ENCODE peak calls at places on chromosomes 11 and 22, in six cellular contexts. One of them, this sample, is unnamed.

GRCh38 chr11:61791737-61792309 is 576 bp downstream of the TMEM258 start:
- DNase-seq in CD4-positive, alpha-beta T cell: no peak
- DNase-seq in body of pancreas: peak
- DNase-seq in neural progenitor cell: peak
- DNase-seq in RWPE1: peak
- DNase-seq in naive thymus-derived CD4-positive, alpha-beta T cell: no peak
- DNase-seq in this sample: no peak

GRCh38 chr11:123438191-123438627 is 8.1 kb downstream of the GRAMD1B start:
- DNase-seq in CD4-positive, alpha-beta T cell: no peak
- DNase-seq in naive thymus-derived CD4-positive, alpha-beta T cell: no peak
- DNase-seq in RWPE1: no peak
- DNase-seq in body of pancreas: no peak
- DNase-seq in neural progenitor cell: peak
- DNase-seq in this sample: no peak

GRCh38 chr22:28855355-28856094 is 27.8 kb upstream of the ZNRF3 start:
- DNase-seq in neural progenitor cell: peak
- DNase-seq in body of pancreas: peak
- DNase-seq in RWPE1: peak
- DNase-seq in naive thymus-derived CD4-positive, alpha-beta T cell: peak
- DNase-seq in CD4-positive, alpha-beta T cell: no peak
- DNase-seq in this sample: peak

GRCh38 chr11:1854949-1855885 is 2.3 kb downstream of the LSP1 start:
- DNase-seq in neural progenitor cell: no peak
- DNase-seq in naive thymus-derived CD4-positive, alpha-beta T cell: no peak
- DNase-seq in CD4-positive, alpha-beta T cell: no peak
- DNase-seq in RWPE1: no peak
- DNase-seq in body of pancreas: no peak
- DNase-seq in this sample: no peak

GRCh38 chr11:112656772-112657428 is 304.3 kb upstream of the NCAM1 start:
- DNase-seq in neural progenitor cell: no peak
- DNase-seq in CD4-positive, alpha-beta T cell: no peak
- DNase-seq in RWPE1: peak
- DNase-seq in naive thymus-derived CD4-positive, alpha-beta T cell: no peak
- DNase-seq in body of pancreas: no peak
- DNase-seq in this sample: no peak

GRCh38 chr11:31779268-31779879 is 31.7 kb downstream of the PAX6 start:
- DNase-seq in naive thymus-derived CD4-positive, alpha-beta T cell: no peak
- DNase-seq in RWPE1: peak
- DNase-seq in CD4-positive, alpha-beta T cell: no peak
- DNase-seq in neural progenitor cell: peak
- DNase-seq in body of pancreas: no peak
- DNase-seq in this sample: no peak

GRCh38 chr22:27185903-27186302 is 528.5 kb downstream of the MIAT start:
- DNase-seq in CD4-positive, alpha-beta T cell: no peak
- DNase-seq in RWPE1: no peak
- DNase-seq in body of pancreas: no peak
- DNase-seq in naive thymus-derived CD4-positive, alpha-beta T cell: no peak
- DNase-seq in neural progenitor cell: no peak
- DNase-seq in this sample: no peak

GRCh38 chr11:104061851-104062521 is 25.5 kb downstream of the DDI1 start:
- DNase-seq in neural progenitor cell: no peak
- DNase-seq in CD4-positive, alpha-beta T cell: no peak
- DNase-seq in naive thymus-derived CD4-positive, alpha-beta T cell: no peak
- DNase-seq in RWPE1: no peak
- DNase-seq in body of pancreas: no peak
- DNase-seq in this sample: no peak

GRCh38 chr11:23620617-23621016 is 760.3 kb upstream of the CCDC179 start:
- DNase-seq in neural progenitor cell: no peak
- DNase-seq in CD4-positive, alpha-beta T cell: no peak
- DNase-seq in naive thymus-derived CD4-positive, alpha-beta T cell: no peak
- DNase-seq in body of pancreas: no peak
- DNase-seq in RWPE1: no peak
- DNase-seq in this sample: no peak

GRCh38 chr11:613369-613968 is 2.3 kb downstream of the IRF7 start:
- DNase-seq in CD4-positive, alpha-beta T cell: peak
- DNase-seq in naive thymus-derived CD4-positive, alpha-beta T cell: peak
- DNase-seq in body of pancreas: peak
- DNase-seq in neural progenitor cell: peak
- DNase-seq in RWPE1: peak
- DNase-seq in this sample: peak
- H3K27ac ChIP-seq in CD4-positive, alpha-beta T cell: peak
- H3K27ac ChIP-seq in naive thymus-derived CD4-positive, alpha-beta T cell: peak
- H3K27ac ChIP-seq in body of pancreas: no peak
- H3K27ac ChIP-seq in neural progenitor cell: no peak
- H3K27ac ChIP-seq in RWPE1: peak
- H3K27ac ChIP-seq in this sample: peak

GRCh38 chr11:8709002-8709672 is 26.5 kb downstream of the RPL27A start:
- DNase-seq in body of pancreas: peak
- DNase-seq in RWPE1: no peak
- DNase-seq in neural progenitor cell: no peak
- DNase-seq in naive thymus-derived CD4-positive, alpha-beta T cell: no peak
- DNase-seq in CD4-positive, alpha-beta T cell: no peak
- DNase-seq in this sample: no peak
- H3K27ac ChIP-seq in body of pancreas: peak
- H3K27ac ChIP-seq in RWPE1: peak
- H3K27ac ChIP-seq in neural progenitor cell: peak
- H3K27ac ChIP-seq in naive thymus-derived CD4-positive, alpha-beta T cell: no peak
- H3K27ac ChIP-seq in CD4-positive, alpha-beta T cell: no peak
- H3K27ac ChIP-seq in this sample: no peak

DNA sequence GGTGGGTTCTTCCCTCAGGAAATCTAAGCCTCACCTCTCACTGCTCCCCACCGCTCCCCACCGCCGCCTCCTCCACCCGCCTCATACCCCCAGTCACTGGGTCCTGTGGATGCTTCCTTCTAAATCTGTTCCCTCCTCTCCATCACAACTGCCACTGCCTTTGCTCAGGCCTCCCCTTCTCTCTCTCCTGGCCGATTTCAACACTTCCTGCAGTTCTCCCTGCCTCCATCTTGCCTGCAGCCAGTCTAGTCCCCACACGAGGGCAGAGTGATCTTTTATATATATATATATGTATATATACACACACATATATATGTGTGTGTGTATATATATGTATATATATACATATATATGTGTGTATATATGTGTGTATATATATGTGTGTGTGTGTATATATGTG is 27.8 kb downstream of the CREB3L1 start:
- DNase-seq in naive thymus-derived CD4-positive, alpha-beta T cell: no peak
- DNase-seq in body of pancreas: no peak
- DNase-seq in RWPE1: no peak
- DNase-seq in neural progenitor cell: no peak
- DNase-seq in CD4-positive, alpha-beta T cell: no peak
- DNase-seq in this sample: no peak
- H3K27ac ChIP-seq in naive thymus-derived CD4-positive, alpha-beta T cell: no peak
- H3K27ac ChIP-seq in body of pancreas: no peak
- H3K27ac ChIP-seq in RWPE1: no peak
- H3K27ac ChIP-seq in neural progenitor cell: no peak
- H3K27ac ChIP-seq in CD4-positive, alpha-beta T cell: no peak
- H3K27ac ChIP-seq in this sample: no peak

GRCh38 chr22:35611200-35611890 is 5.8 kb downstream of the MB start:
- DNase-seq in neural progenitor cell: no peak
- DNase-seq in body of pancreas: no peak
- DNase-seq in CD4-positive, alpha-beta T cell: no peak
- DNase-seq in naive thymus-derived CD4-positive, alpha-beta T cell: no peak
- DNase-seq in RWPE1: no peak
- DNase-seq in this sample: no peak

GRCh38 chr22:35610741-35611140 is 6.4 kb downstream of the MB start:
- DNase-seq in naive thymus-derived CD4-positive, alpha-beta T cell: no peak
- DNase-seq in neural progenitor cell: no peak
- DNase-seq in body of pancreas: no peak
- DNase-seq in RWPE1: no peak
- DNase-seq in CD4-positive, alpha-beta T cell: no peak
- DNase-seq in this sample: no peak

GRCh38 chr22:35608088-35608487 is 9.0 kb downstream of the MB start:
- DNase-seq in neural progenitor cell: no peak
- DNase-seq in body of pancreas: no peak
- DNase-seq in CD4-positive, alpha-beta T cell: no peak
- DNase-seq in naive thymus-derived CD4-positive, alpha-beta T cell: no peak
- DNase-seq in RWPE1: no peak
- DNase-seq in this sample: no peak

GRCh38 chr22:35609761-35610160 is 7.4 kb downstream of the MB start:
- DNase-seq in RWPE1: no peak
- DNase-seq in naive thymus-derived CD4-positive, alpha-beta T cell: no peak
- DNase-seq in neural progenitor cell: no peak
- DNase-seq in body of pancreas: no peak
- DNase-seq in CD4-positive, alpha-beta T cell: no peak
- DNase-seq in this sample: no peak

DNA sequence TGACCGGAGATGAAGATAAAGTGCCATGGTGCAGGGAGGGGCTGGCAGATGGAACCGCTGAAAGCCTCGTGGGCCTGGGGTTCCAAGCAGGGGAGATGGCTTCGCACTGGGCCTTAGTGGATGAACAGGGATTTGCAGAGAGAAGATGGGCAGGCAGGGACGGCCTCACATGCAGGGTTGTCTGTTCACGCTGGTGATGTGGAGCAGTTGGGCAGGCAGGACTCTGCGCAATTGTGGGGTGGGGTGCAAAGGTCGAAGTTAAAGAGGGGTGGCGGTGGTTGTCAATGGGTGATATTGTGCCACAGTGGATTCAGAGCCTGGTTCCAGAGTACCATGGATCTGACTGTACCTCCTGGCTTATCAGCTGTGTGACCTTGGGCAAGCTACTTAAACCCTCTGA is 7.9 kb downstream of the MB start:
- DNase-seq in body of pancreas: no peak
- DNase-seq in RWPE1: no peak
- DNase-seq in naive thymus-derived CD4-positive, alpha-beta T cell: no peak
- DNase-seq in neural progenitor cell: no peak
- DNase-seq in CD4-positive, alpha-beta T cell: no peak
- DNase-seq in this sample: no peak
- H3K27ac ChIP-seq in body of pancreas: no peak
- H3K27ac ChIP-seq in RWPE1: no peak
- H3K27ac ChIP-seq in naive thymus-derived CD4-positive, alpha-beta T cell: no peak
- H3K27ac ChIP-seq in neural progenitor cell: no peak
- H3K27ac ChIP-seq in CD4-positive, alpha-beta T cell: no peak
- H3K27ac ChIP-seq in this sample: no peak

DNA sequence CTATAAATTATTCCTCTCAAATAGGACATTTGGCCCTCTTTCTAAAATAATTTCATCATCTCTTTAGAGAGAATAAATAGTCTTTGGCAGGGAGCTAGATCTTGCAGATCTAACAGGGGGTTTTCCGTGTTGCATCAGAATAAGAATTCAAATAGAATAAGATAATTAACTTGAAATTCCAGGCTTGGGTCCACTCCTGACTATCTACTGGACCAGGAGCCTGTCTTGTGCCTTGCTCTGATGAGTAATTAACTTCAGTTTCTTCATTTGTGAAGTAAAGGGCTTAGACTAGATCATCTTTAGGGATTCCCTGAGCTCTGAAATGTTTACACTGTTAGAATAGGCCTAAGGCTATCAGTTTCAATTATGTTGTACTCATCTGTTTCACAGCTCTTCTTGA is 23.5 kb upstream of the TMEM123 start:
- DNase-seq in body of pancreas: no peak
- DNase-seq in naive thymus-derived CD4-positive, alpha-beta T cell: no peak
- DNase-seq in neural progenitor cell: no peak
- DNase-seq in RWPE1: no peak
- DNase-seq in CD4-positive, alpha-beta T cell: no peak
- DNase-seq in this sample: no peak
- H3K27ac ChIP-seq in body of pancreas: peak
- H3K27ac ChIP-seq in naive thymus-derived CD4-positive, alpha-beta T cell: no peak
- H3K27ac ChIP-seq in neural progenitor cell: no peak
- H3K27ac ChIP-seq in RWPE1: no peak
- H3K27ac ChIP-seq in CD4-positive, alpha-beta T cell: no peak
- H3K27ac ChIP-seq in this sample: no peak

This sample was measured in CD8-positive, alpha-beta memory T cell.